ENCODE peak calls at places on chromosomes 5 and 9, in nine cellular contexts. P is PC-3, B is ovary, I is RWPE1, U is tibial nerve, Z is GM23248, E is uterus, A is pancreas, J is fibroblast of lung. Q is an unnamed sample.

GRCh38 chr5:133234273-133234672 is 182.5 kb downstream of the HSPA4 start:
- DNase-seq in J (no peak), Z (no peak), U (no peak), P (no peak), A (no peak), E (no peak), I (no peak), B (no peak), Q (no peak)

GRCh38 chr5:107519900-107520354 is 150.8 kb downstream of the EFNA5 start:
- DNase-seq in J (peak; percentile 57), E (no peak), B (no peak), Z (peak; percentile 4), P (peak; percentile 64), A (no peak), U (no peak), I (peak; percentile 32), Q (no peak)

GRCh38 chr9:69120380-69121154 is 53.5 kb upstream of the TJP2 start:
- DNase-seq in E (peak; percentile 31), I (peak; percentile 98), U (no peak), J (peak; percentile 21), B (peak; percentile 55), Z (no peak), A (peak; percentile 95), P (peak; percentile 94), Q (no peak)

GRCh38 chr5:10701567-10702039 is 59.4 kb downstream of the DAP start:
- DNase-seq in J (peak; percentile 77), A (peak; percentile 39), E (peak; percentile 47), B (no peak), U (no peak), P (peak; percentile 81), I (peak; percentile 49), Z (peak; percentile 65), Q (no peak)

GRCh38 chr5:141753971-141754713 is 72.1 kb upstream of the ARAP3 start:
- DNase-seq in J (peak; percentile 53), I (peak; percentile 88), U (no peak), A (peak; percentile 29), E (no peak), P (peak; percentile 63), B (no peak), Z (peak; percentile 53), Q (no peak)

GRCh38 chr9:37290881-37291485 is 131.5 kb upstream of the GRHPR start:
- DNase-seq in B (no peak), Z (peak; percentile 84), U (no peak), P (peak; percentile 52), E (no peak), I (peak; percentile 77), J (peak; percentile 90), A (no peak), Q (no peak)

GRCh38 chr5:93162201-93162654 is 418.8 kb downstream of the NR2F1-AS1 start:
- DNase-seq in J (no peak), E (no peak), I (peak; percentile 21), B (no peak), P (peak; percentile 51), U (no peak), A (no peak), Z (peak; percentile 68), Q (no peak)

GRCh38 chr5:9363026-9363793 is 182.7 kb downstream of the SEMA5A start:
- DNase-seq in A (no peak), Z (peak; percentile 48), U (no peak), I (no peak), P (no peak), J (no peak), E (no peak), B (no peak), Q (no peak)

GRCh38 chr5:151755383-151755782 is 3.0 kb downstream of the ATOX1 start:
- DNase-seq in E (no peak), J (no peak), Z (no peak), I (no peak), P (no peak), U (no peak), B (no peak), A (no peak), Q (no peak)

GRCh38 chr5:134113908-134114875 is at the start of gene TCF7:
- DNase-seq in P (peak; percentile 75), Z (peak; percentile 96), E (peak; percentile 70), U (peak; percentile 42), A (peak; percentile 86), I (peak; percentile 98), J (peak; percentile 75), B (peak; percentile 87), Q (peak; percentile 57)

GRCh38 chr5:109016300-109016699 is 268.6 kb downstream of the FER start:
- DNase-seq in A (no peak), E (no peak), Z (peak; percentile 13), P (no peak), U (no peak), B (no peak), J (peak; percentile 42), I (no peak), Q (no peak)

GRCh38 chr9:129178983-129179382 is 922 bp upstream of the IER5L start:
- DNase-seq in J (no peak), E (peak; percentile 42), Z (no peak), I (no peak), B (no peak), U (no peak), P (no peak), A (no peak), Q (no peak)

GRCh38 chr5:118580959-118581358 is 407.4 kb downstream of the DTWD2 start:
- DNase-seq in B (no peak), A (no peak), I (no peak), E (no peak), Z (peak; percentile 59), J (no peak), U (no peak), P (no peak), Q (no peak)

GRCh38 chr9:77261605-77262004 is 84.3 kb downstream of the VPS13A start:
- DNase-seq in E (no peak), I (no peak), U (no peak), Z (no peak), J (no peak), A (no peak), P (no peak), B (no peak), Q (no peak)
- H3K27ac ChIP-seq in E (no peak overlapping the region), I (no peak overlapping the region), U (no peak overlapping the region), Z (no peak overlapping the region), J (no peak overlapping the region), A (no peak overlapping the region), P (no peak overlapping the region), B (no peak overlapping the region), Q (no peak overlapping the region)

GRCh38 chr5:40680741-40681350 is 1.1 kb downstream of the PTGER4 start:
- DNase-seq in Z (no peak), P (no peak), U (peak; percentile 24), B (no peak), E (peak; percentile 28), I (peak; percentile 28), J (peak; percentile 61), A (peak; percentile 41), Q (no peak)

GRCh38 chr5:40679998-40680681 is 425 bp downstream of the PTGER4 start:
- DNase-seq in U (no peak), B (no peak), J (no peak), P (peak; percentile 41), A (peak; percentile 38), E (no peak), I (no peak), Z (no peak), Q (no peak)

GRCh38 chr5:40683351-40683750 is 3.6 kb downstream of the PTGER4 start:
- DNase-seq in E (no peak), Z (no peak), P (no peak), U (no peak), A (no peak), I (no peak), B (no peak), J (peak; percentile 36), Q (no peak)

GRCh38 chr5:40681351-40682311 is 1.9 kb downstream of the PTGER4 start:
- DNase-seq in P (no peak), U (no peak), A (peak; percentile 32), J (peak; percentile 46), I (peak; percentile 33), B (no peak), Z (peak; percentile 63), E (no peak), Q (no peak)

GRCh38 chr5:40682431-40683017 is 2.8 kb downstream of the PTGER4 start:
- DNase-seq in P (no peak), B (no peak), J (peak; percentile 70), A (no peak), I (no peak), U (no peak), Z (no peak), E (no peak), Q (no peak)
- H3K27ac ChIP-seq in P (no peak overlapping the region), B (no peak overlapping the region), J (peak overlapping the region; percentile 24), A (peak overlapping the region; percentile 93), I (no peak overlapping the region), U (peak overlapping the region; percentile 23), Z (no peak overlapping the region), E (peak overlapping the region; percentile 85), Q (no peak overlapping the region)

DNA sequence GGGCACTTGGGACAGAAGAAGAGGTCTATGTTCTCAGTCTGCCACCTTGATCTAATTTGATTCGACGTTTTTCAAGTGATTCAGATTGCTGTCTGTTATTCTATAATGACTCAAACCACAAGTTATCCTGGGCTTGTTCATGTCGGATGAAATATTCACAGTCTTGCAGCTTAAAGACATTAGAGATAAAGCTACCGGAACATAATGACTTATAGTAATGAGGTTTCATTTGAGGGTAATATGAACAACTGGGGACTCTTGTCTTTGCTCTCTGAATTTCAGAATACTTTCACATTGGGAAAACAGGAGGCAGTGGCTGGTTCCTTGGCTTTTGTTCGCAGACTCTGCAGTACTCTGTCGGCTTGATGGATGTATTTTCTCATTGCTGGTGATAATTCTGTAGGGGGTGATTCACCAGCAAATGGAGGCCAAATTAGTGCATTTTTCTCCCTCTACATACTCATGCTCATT is 154.5 kb upstream of the ANKH start:
- DNase-seq in I (no peak), U (no peak), E (no peak), A (no peak), P (no peak), B (no peak), J (peak; percentile 34), Z (peak; percentile 68), Q (no peak)
- H3K27ac ChIP-seq in I (no peak overlapping the region), U (no peak overlapping the region), E (no peak overlapping the region), A (no peak overlapping the region), P (no peak overlapping the region), B (no peak overlapping the region), J (no peak overlapping the region), Z (peak overlapping the region; percentile 22), Q (no peak overlapping the region)

GRCh38 chr5:131671994-131672655 is 37.1 kb upstream of the RAPGEF6 start:
- DNase-seq in E (peak; percentile 60), B (no peak), U (no peak), I (no peak), Z (peak; percentile 87), A (no peak), P (peak; percentile 5), J (peak; percentile 97), Q (no peak)

GRCh38 chr5:131677115-131677514 is 42.1 kb upstream of the RAPGEF6 start:
- DNase-seq in B (no peak), U (no peak), I (no peak), E (no peak), P (no peak), J (no peak), Z (no peak), A (no peak), Q (no peak)

GRCh38 chr5:131671409-131671808 is 36.4 kb upstream of the RAPGEF6 start:
- DNase-seq in J (no peak), Z (peak; percentile 27), A (no peak), E (no peak), I (no peak), P (no peak), U (no peak), B (no peak), Q (no peak)

DNA sequence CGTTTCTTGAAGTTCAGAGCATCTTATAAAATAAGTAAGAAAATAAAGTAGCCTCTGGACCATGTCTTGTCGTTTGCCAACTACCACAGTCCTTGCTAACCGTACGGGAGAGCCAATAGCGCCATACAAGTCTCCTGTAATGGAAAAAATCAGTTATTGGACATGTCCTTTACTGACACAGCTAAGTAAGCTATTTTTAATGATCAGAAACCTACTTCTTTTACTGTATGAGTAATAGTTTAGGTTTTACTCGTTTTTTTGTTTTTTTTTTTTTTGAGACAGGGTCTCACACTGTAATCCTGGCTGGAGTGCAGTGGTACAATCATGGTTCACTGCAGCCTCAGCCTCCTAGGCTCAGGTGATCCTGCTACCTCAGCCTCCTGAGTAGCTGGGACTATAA is 37.8 kb upstream of the RAPGEF6 start:
- DNase-seq in J (no peak), B (no peak), P (no peak), E (no peak), Z (peak; percentile 38), I (no peak), U (no peak), A (no peak), Q (no peak)
- H3K27ac ChIP-seq in J (peak overlapping the region; percentile 73), B (peak overlapping the region; percentile 78), P (no peak overlapping the region), E (peak overlapping the region; percentile 90), Z (peak overlapping the region; percentile 87), I (no peak overlapping the region), U (no peak overlapping the region), A (peak overlapping the region; percentile 53), Q (peak overlapping the region; percentile 83)

Q was measured in substantia nigra.